ENCODE peak calls at places on chromosome 17, in nine cellular contexts. B, Q, S, T, N, G, A, R and W are unnamed samples.

GRCh38 chr17:75783069-75783783 is 1.4 kb upstream of the UNK start:
- DNase-seq in B (no peak), Q (peak; percentile 35), S (no peak), T (peak; percentile 75), N (no peak), G (no peak), A (no peak), R (peak; percentile 74), W (peak; percentile 79)

GRCh38 chr17:80878876-80879722 is 112.5 kb upstream of the CHMP6 start:
- DNase-seq in B (no peak), Q (no peak), S (no peak), T (no peak), N (no peak), G (peak; percentile 24), A (no peak), R (no peak), W (no peak)

GRCh38 chr17:30477758-30478115 is 529 bp downstream of the GOSR1 start:
- DNase-seq in B (no peak), Q (no peak), S (no peak), T (peak; percentile 33), N (no peak), G (no peak), A (no peak), R (no peak), W (peak; percentile 30)

GRCh38 chr17:73309727-73310555 is 1.9 kb downstream of the CDC42EP4 start:
- DNase-seq in B (no peak), Q (no peak), S (no peak), T (no peak), N (peak; percentile 60), G (peak; percentile 49), A (peak; percentile 70), R (peak; percentile 45), W (peak; percentile 23)

GRCh38 chr17:46123607-46124006 is 69.6 kb downstream of the KANSL1 start:
- DNase-seq in B (no peak), Q (no peak), S (no peak), T (no peak), N (no peak), G (no peak), A (no peak), R (no peak), W (no peak)

GRCh38 chr17:38403491-38403890 is 24.8 kb upstream of the ARHGAP23 start:
- DNase-seq in B (no peak), Q (no peak), S (no peak), T (peak; percentile 52), N (no peak), G (no peak), A (no peak), R (peak; percentile 65), W (peak; percentile 43)

GRCh38 chr17:77503293-77503655 is 362.5 kb downstream of the SEC14L1 start:
- DNase-seq in B (no peak), Q (no peak), S (no peak), T (no peak), N (no peak), G (no peak), A (peak; percentile 37), R (no peak), W (no peak)

GRCh38 chr17:33091271-33091670 is 99.6 kb downstream of the SPACA3 start:
- DNase-seq in B (no peak), Q (no peak), S (no peak), T (no peak), N (no peak), G (no peak), A (no peak), R (no peak), W (no peak)

GRCh38 chr17:13538841-13539411 is 62.8 kb downstream of the HS3ST3A1 start:
- DNase-seq in B (no peak), Q (no peak), S (no peak), T (no peak), N (no peak), G (no peak), A (no peak), R (no peak), W (no peak)

GRCh38 chr17:67585077-67585602 is 132.6 kb upstream of the NOL11 start:
- DNase-seq in B (no peak), Q (no peak), S (no peak), T (no peak), N (no peak), G (no peak), A (no peak), R (no peak), W (no peak)

GRCh38 chr17:76997981-76998531 is 129.9 kb downstream of the MGAT5B start:
- DNase-seq in B (no peak), Q (no peak), S (peak; percentile 84), T (no peak), N (no peak), G (no peak), A (no peak), R (no peak), W (no peak)

GRCh38 chr17:41692722-41693521 is 4.2 kb downstream of the EIF1 start:
- DNase-seq in B (no peak), Q (no peak), S (no peak), T (no peak), N (no peak), G (no peak), A (no peak), R (peak; percentile 31), W (peak; percentile 18)

GRCh38 chr17:79609616-79610150 is 1.2 kb downstream of the RBFOX3 start:
- DNase-seq in B (no peak), Q (no peak), S (no peak), T (no peak), N (peak; percentile 70), G (no peak), A (no peak), R (no peak), W (no peak)

GRCh38 chr17:77478899-77479298 is 338.1 kb downstream of the SEC14L1 start:
- DNase-seq in B (no peak), Q (no peak), S (no peak), T (no peak), N (no peak), G (no peak), A (no peak), R (no peak), W (no peak)

GRCh38 chr17:185445-186138 is 4.1 kb upstream of the DOC2B start:
- DNase-seq in B (no peak), Q (no peak), S (no peak), T (no peak), N (no peak), G (no peak), A (no peak), R (no peak), W (no peak)

GRCh38 chr17:27494192-27495091 is 38.2 kb downstream of the KSR1 start:
- DNase-seq in B (no peak), Q (peak; percentile 51), S (no peak), T (peak; percentile 24), N (no peak), G (peak; percentile 85), A (peak; percentile 93), R (peak; percentile 71), W (peak; percentile 44)

GRCh38 chr17:78883090-78883532 is 19.9 kb downstream of the CEP295NL start:
- DNase-seq in B (peak; percentile 57), Q (no peak), S (no peak), T (peak; percentile 89), N (no peak), G (peak; percentile 82), A (peak; percentile 58), R (peak; percentile 81), W (peak; percentile 78)

GRCh38 chr17:11922634-11923033 is 74.6 kb downstream of the ZNF18 start:
- DNase-seq in B (no peak), Q (no peak), S (no peak), T (no peak), N (no peak), G (no peak), A (no peak), R (no peak), W (no peak)

GRCh38 chr17:32275060-32276042 is 9.7 kb downstream of the RHBDL3 start:
- DNase-seq in B (peak; percentile 67), Q (no peak), S (no peak), T (peak; percentile 89), N (peak; percentile 70), G (peak; percentile 48), A (no peak), R (peak; percentile 65), W (peak; percentile 68)

GRCh38 chr17:80931421-80932265 is 60.0 kb upstream of the CHMP6 start:
- DNase-seq in B (peak; percentile 66), Q (peak; percentile 9), S (no peak), T (peak; percentile 66), N (peak; percentile 72), G (no peak), A (no peak), R (peak; percentile 30), W (peak; percentile 93)

GRCh38 chr17:44830359-44831269 is 527 bp upstream of the GJC1 start:
- DNase-seq in B (no peak), Q (peak; percentile 53), S (no peak), T (no peak), N (peak; percentile 72), G (no peak), A (no peak), R (peak; percentile 45), W (peak; percentile 50)

GRCh38 chr17:31838641-31839225 is 20.3 kb downstream of the COPRS start:
- DNase-seq in B (no peak), Q (no peak), S (no peak), T (peak; percentile 49), N (no peak), G (no peak), A (no peak), R (peak; percentile 40), W (peak; percentile 41)

GRCh38 chr17:71460943-71461342 is 659.9 kb upstream of the SOX9 start:
- DNase-seq in B (no peak), Q (peak; percentile 23), S (peak; percentile 26), T (peak; percentile 45), N (peak; percentile 52), G (no peak), A (peak; percentile 51), R (peak; percentile 49), W (peak; percentile 71)
- TF ChIP-seq CTCF in B (peak; percentile 33), Q (peak; percentile 54), S (peak; percentile 45), T (peak; percentile 52), N (peak; percentile 49), G (peak; percentile 18), A (peak; percentile 47), R (peak; percentile 38), W (peak; percentile 75)

GRCh38 chr17:48618366-48618896 is 3.3 kb upstream of the HOXB8 start:
- DNase-seq in B (no peak), Q (peak; percentile 90), S (peak; percentile 76), T (peak; percentile 78), N (peak; percentile 95), G (peak; percentile 84), A (peak; percentile 87), R (peak; percentile 84), W (peak; percentile 84)
- H3K4me3 ChIP-seq in B (peak overlapping the region; percentile 41), Q (no peak overlapping the region), S (no peak overlapping the region), T (no peak overlapping the region), N (no peak overlapping the region), G (no peak overlapping the region), A (no peak overlapping the region), R (no peak overlapping the region), W (no peak overlapping the region)

DNA sequence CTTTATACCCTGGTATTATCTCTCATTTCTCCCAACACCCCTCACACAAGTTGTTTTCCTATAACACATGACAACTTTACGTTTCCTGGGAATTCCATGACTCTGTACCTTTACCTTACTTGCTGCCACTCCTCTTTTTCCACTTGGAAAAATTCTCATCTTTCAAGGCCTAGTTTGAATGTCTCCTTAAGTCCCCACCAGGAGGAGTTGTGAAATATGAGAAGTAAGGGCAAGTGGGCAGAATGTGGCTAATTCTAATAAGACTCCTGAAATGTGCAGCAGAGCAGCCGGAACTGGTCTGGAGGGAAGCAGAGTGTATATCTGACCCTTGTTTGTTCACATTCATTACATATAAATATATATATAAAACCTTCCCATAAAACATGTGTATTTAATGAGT is 39.7 kb downstream of the BRCA1 start:
- DNase-seq in B (peak; percentile 10), Q (peak; percentile 56), S (no peak), T (peak; percentile 25), N (no peak), G (no peak), A (no peak), R (peak; percentile 33), W (peak; percentile 60)
- TF ChIP-seq CTCF in B (peak; percentile 10), Q (no peak), S (no peak), T (no peak), N (no peak), G (no peak), A (no peak), R (no peak), W (peak; percentile 40)

GRCh38 chr17:82314012-82314720 is 3.2 kb downstream of the CD7 start:
- DNase-seq in B (no peak), Q (no peak), S (no peak), T (no peak), N (no peak), G (no peak), A (no peak), R (no peak), W (no peak)
- H3K4me3 ChIP-seq in B (no peak overlapping the region), Q (no peak overlapping the region), S (no peak overlapping the region), T (no peak overlapping the region), N (no peak overlapping the region), G (no peak overlapping the region), A (no peak overlapping the region), R (no peak overlapping the region), W (no peak overlapping the region)